ENCODE peak calls at places on chromosomes 2 and 18, in five cellular contexts. Q, R, L, A and F are unnamed samples.

GRCh38 chr2:15838481-15838880 is 101.9 kb upstream of the MYCN start:
- DNase-seq in Q (no peak), R (no peak), L (no peak), A (no peak), F (no peak)

GRCh38 chr2:61853086-61853847 is 593 bp downstream of the FAM161A start:
- DNase-seq in Q (no peak), R (peak; percentile 8), L (no peak), A (peak; percentile 4), F (peak; percentile 47)

GRCh38 chr2:10444463-10444862 is 3.7 kb downstream of the ODC1 start:
- DNase-seq in Q (no peak), R (no peak), L (no peak), A (peak; percentile 46), F (no peak)

GRCh38 chr2:84919885-84920580 is 14.6 kb downstream of the TMSB10 start:
- DNase-seq in Q (no peak), R (peak; percentile 89), L (no peak), A (peak; percentile 91), F (no peak)

GRCh38 chr2:7709907-7710306 is 792.7 kb downstream of the RNF144A start:
- DNase-seq in Q (no peak), R (no peak), L (no peak), A (no peak), F (no peak)

GRCh38 chr2:196263181-196263747 is 91.9 kb upstream of the STK17B start:
- DNase-seq in Q (no peak), R (no peak), L (no peak), A (peak; percentile 26), F (no peak)

GRCh38 chr2:224875870-224876269 is 159.7 kb upstream of the CCDC195 start:
- DNase-seq in Q (no peak), R (no peak), L (no peak), A (no peak), F (no peak)

GRCh38 chr2:125471963-125472362 is 1184.0 kb upstream of the GYPC start:
- DNase-seq in Q (no peak), R (no peak), L (no peak), A (peak; percentile 15), F (peak; percentile 13)

GRCh38 chr2:239266779-239267410 is 133.9 kb downstream of the HDAC4 start:
- DNase-seq in Q (peak; percentile 44), R (no peak), L (no peak), A (no peak), F (no peak)

GRCh38 chr2:128310094-128310716 is 8.5 kb downstream of the HS6ST1 start:
- DNase-seq in Q (peak; percentile 41), R (no peak), L (no peak), A (no peak), F (no peak)

GRCh38 chr18:25826823-25827617 is 263.4 kb downstream of the SS18 start:
- DNase-seq in Q (no peak), R (no peak), L (no peak), A (no peak), F (no peak)

GRCh38 chr2:217806480-217806760 is 196.4 kb downstream of the TNS1 start:
- DNase-seq in Q (no peak), R (no peak), L (no peak), A (no peak), F (no peak)

GRCh38 chr2:88161446-88161845 is 8.7 kb upstream of the THNSL2 start:
- DNase-seq in Q (no peak), R (no peak), L (no peak), A (no peak), F (no peak)

GRCh38 chr2:2847131-2847740 is 516.2 kb upstream of the MYT1L start:
- DNase-seq in Q (no peak), R (no peak), L (no peak), A (no peak), F (no peak)

GRCh38 chr2:197464180-197464579 is 10.8 kb downstream of the COQ10B start:
- DNase-seq in Q (no peak), R (no peak), L (no peak), A (peak; percentile 33), F (no peak)

GRCh38 chr18:30406728-30407127 is 635.8 kb downstream of the DSC3 start:
- DNase-seq in Q (no peak), R (no peak), L (no peak), A (no peak), F (no peak)

GRCh38 chr2:186526281-186526680 is 40.2 kb downstream of the ZC3H15 start:
- DNase-seq in Q (no peak), R (no peak), L (no peak), A (no peak), F (no peak)

GRCh38 chr2:216696751-216697560 is 1.6 kb upstream of the IGFBP5 start:
- DNase-seq in Q (no peak), R (no peak), L (no peak), A (peak; percentile 66), F (no peak)

GRCh38 chr18:49381267-49381865 is 79.1 kb downstream of the DYM start:
- DNase-seq in Q (no peak), R (no peak), L (no peak), A (no peak), F (no peak)

GRCh38 chr2:64275174-64275466 is 130.9 kb upstream of the PELI1 start:
- DNase-seq in Q (no peak), R (no peak), L (no peak), A (no peak), F (no peak)

GRCh38 chr2:228689049-228689448 is 507.6 kb upstream of the SPHKAP start:
- DNase-seq in Q (no peak), R (no peak), L (no peak), A (peak; percentile 53), F (no peak)

GRCh38 chr2:102061286-102061699 is 69.5 kb downstream of the IL1R2 start:
- DNase-seq in Q (no peak), R (no peak), L (no peak), A (no peak), F (no peak)

GRCh38 chr2:233247744-233248143 is 3.7 kb upstream of the ATG16L1 start:
- DNase-seq in Q (no peak), R (no peak), L (peak; percentile 26), A (peak; percentile 23), F (no peak)

GRCh38 chr2:73980566-73980965 is 4.1 kb upstream of the TET3 start:
- DNase-seq in Q (no peak), R (no peak), L (no peak), A (no peak), F (no peak)

GRCh38 chr2:54329482-54330225 is 73.6 kb upstream of the TSPYL6 start:
- DNase-seq in Q (no peak), R (no peak), L (no peak), A (no peak), F (no peak)

GRCh38 chr2:151106805-151107490 is 154.7 kb downstream of the RBM43 start:
- DNase-seq in Q (no peak), R (no peak), L (no peak), A (no peak), F (no peak)

GRCh38 chr2:120786559-120786960 is 50.9 kb downstream of the GLI2 start:
- DNase-seq in Q (no peak), R (no peak), L (no peak), A (no peak), F (no peak)

GRCh38 chr2:58571181-58571852 is 330.2 kb upstream of the FANCL start:
- DNase-seq in Q (no peak), R (peak; percentile 50), L (no peak), A (peak; percentile 86), F (peak; percentile 16)

GRCh38 chr2:128610496-128610895 is 291.8 kb upstream of the HS6ST1 start:
- DNase-seq in Q (no peak), R (no peak), L (no peak), A (no peak), F (no peak)

GRCh38 chr2:229339613-229340012 is 68.5 kb upstream of the PID1 start:
- DNase-seq in Q (no peak), R (no peak), L (no peak), A (peak; percentile 25), F (no peak)

GRCh38 chr2:173146590-173146989 is 70.9 kb downstream of the MAP3K20 start:
- DNase-seq in Q (no peak), R (no peak), L (no peak), A (no peak), F (no peak)

GRCh38 chr2:1656961-1657841 is 87.1 kb downstream of the PXDN start:
- DNase-seq in Q (peak; percentile 28), R (no peak), L (no peak), A (no peak), F (no peak)

GRCh38 chr18:63869374-63869773 is 18.1 kb upstream of the SERPINB2 start:
- DNase-seq in Q (no peak), R (no peak), L (no peak), A (no peak), F (no peak)

GRCh38 chr18:22913861-22914260 is 19.3 kb upstream of the RBBP8 start:
- DNase-seq in Q (no peak), R (no peak), L (no peak), A (no peak), F (no peak)

GRCh38 chr18:51191139-51191717 is 6.3 kb downstream of the MEX3C start:
- DNase-seq in Q (no peak), R (no peak), L (peak; percentile 0), A (peak; percentile 11), F (no peak)

GRCh38 chr2:97966545-97967215 is 29.1 kb downstream of the TMEM131 start:
- DNase-seq in Q (no peak), R (no peak), L (no peak), A (no peak), F (no peak)

GRCh38 chr2:70509565-70509964 is 44.1 kb downstream of the TGFA start:
- DNase-seq in Q (no peak), R (no peak), L (no peak), A (no peak), F (no peak)

GRCh38 chr2:241151934-241152660 is 1.8 kb downstream of the PPP1R7 start:
- DNase-seq in Q (no peak), R (no peak), L (no peak), A (no peak), F (no peak)

GRCh38 chr2:184945306-184945705 is 347.0 kb downstream of the ZNF804A start:
- DNase-seq in Q (no peak), R (no peak), L (no peak), A (peak; percentile 18), F (no peak)